ENCODE peak calls at places on chromosomes 5 and 9, in four cellular contexts. One of them, this sample, is unnamed.

GRCh38 chr5:179872356-179873160 is 13.9 kb upstream of the MRNIP start:
- DNase-seq in fibroblast of pulmonary artery: no peak
- DNase-seq in left ventricle myocardium inferior: no peak
- DNase-seq in cardiac fibroblast: no peak
- DNase-seq in this sample: no peak

GRCh38 chr5:88556415-88556814 is 287.8 kb upstream of the TMEM161B start:
- DNase-seq in fibroblast of pulmonary artery: no peak
- DNase-seq in left ventricle myocardium inferior: no peak
- DNase-seq in cardiac fibroblast: no peak
- DNase-seq in this sample: no peak

GRCh38 chr5:180084638-180085561 is 13.3 kb upstream of the RNF130 start:
- DNase-seq in fibroblast of pulmonary artery: no peak
- DNase-seq in left ventricle myocardium inferior: no peak
- DNase-seq in cardiac fibroblast: no peak
- DNase-seq in this sample: peak; percentile 86

GRCh38 chr5:40141418-40141817 is 538.3 kb upstream of the PTGER4 start:
- DNase-seq in fibroblast of pulmonary artery: no peak
- DNase-seq in left ventricle myocardium inferior: no peak
- DNase-seq in cardiac fibroblast: no peak
- DNase-seq in this sample: no peak

GRCh38 chr5:179769796-179770195 is 24.0 kb upstream of the LTC4S start:
- DNase-seq in fibroblast of pulmonary artery: no peak
- DNase-seq in left ventricle myocardium inferior: no peak
- DNase-seq in cardiac fibroblast: no peak
- DNase-seq in this sample: no peak

GRCh38 chr5:154038241-154038603 is 488 bp downstream of the FAM114A2 start:
- DNase-seq in fibroblast of pulmonary artery: no peak
- DNase-seq in left ventricle myocardium inferior: no peak
- DNase-seq in cardiac fibroblast: no peak
- DNase-seq in this sample: peak; percentile 27

GRCh38 chr5:153489611-153490010 is 859 bp upstream of the GRIA1 start:
- DNase-seq in fibroblast of pulmonary artery: no peak
- DNase-seq in left ventricle myocardium inferior: no peak
- DNase-seq in cardiac fibroblast: no peak
- DNase-seq in this sample: no peak

GRCh38 chr9:35791321-35791921 is at the start of gene NPR2:
- DNase-seq in fibroblast of pulmonary artery: peak; percentile 30
- DNase-seq in left ventricle myocardium inferior: peak; percentile 55
- DNase-seq in cardiac fibroblast: peak; percentile 53
- DNase-seq in this sample: no peak

GRCh38 chr5:119316116-119316515 is 39.7 kb upstream of the TNFAIP8 start:
- DNase-seq in fibroblast of pulmonary artery: no peak
- DNase-seq in left ventricle myocardium inferior: no peak
- DNase-seq in cardiac fibroblast: no peak
- DNase-seq in this sample: no peak

GRCh38 chr9:112233769-112234168 is 58.7 kb upstream of the SUSD1 start:
- DNase-seq in fibroblast of pulmonary artery: peak; percentile 91
- DNase-seq in left ventricle myocardium inferior: no peak
- DNase-seq in cardiac fibroblast: peak; percentile 85
- DNase-seq in this sample: no peak

GRCh38 chr5:130720355-130720754 is 444.7 kb downstream of the HINT1 start:
- DNase-seq in fibroblast of pulmonary artery: peak; percentile 80
- DNase-seq in left ventricle myocardium inferior: no peak
- DNase-seq in cardiac fibroblast: peak; percentile 69
- DNase-seq in this sample: peak; percentile 24

GRCh38 chr5:157888814-157889532 is 30.0 kb upstream of the CLINT1 start:
- DNase-seq in fibroblast of pulmonary artery: no peak
- DNase-seq in left ventricle myocardium inferior: no peak
- DNase-seq in cardiac fibroblast: no peak
- DNase-seq in this sample: peak; percentile 39

GRCh38 chr5:173920024-173920753 is 32.0 kb downstream of the CPEB4 start:
- DNase-seq in fibroblast of pulmonary artery: peak; percentile 31
- DNase-seq in left ventricle myocardium inferior: no peak
- DNase-seq in cardiac fibroblast: peak; percentile 32
- DNase-seq in this sample: no peak

GRCh38 chr5:103433216-103433615 is 129.4 kb downstream of the NUDT12 start:
- DNase-seq in fibroblast of pulmonary artery: no peak
- DNase-seq in left ventricle myocardium inferior: no peak
- DNase-seq in cardiac fibroblast: no peak
- DNase-seq in this sample: no peak

GRCh38 chr5:179827684-179828083 is 7.0 kb downstream of the SQSTM1 start:
- DNase-seq in fibroblast of pulmonary artery: no peak
- DNase-seq in left ventricle myocardium inferior: no peak
- DNase-seq in cardiac fibroblast: no peak
- DNase-seq in this sample: no peak

GRCh38 chr5:120794121-120794520 is 330.0 kb downstream of the PRR16 start:
- DNase-seq in fibroblast of pulmonary artery: no peak
- DNase-seq in left ventricle myocardium inferior: no peak
- DNase-seq in cardiac fibroblast: no peak
- DNase-seq in this sample: no peak

GRCh38 chr5:171336486-171337206 is 27.6 kb downstream of the TLX3 start:
- DNase-seq in fibroblast of pulmonary artery: peak; percentile 74
- DNase-seq in left ventricle myocardium inferior: no peak
- DNase-seq in cardiac fibroblast: peak; percentile 76
- DNase-seq in this sample: peak; percentile 68

GRCh38 chr9:34045903-34046302 is 2.8 kb downstream of the UBAP2 start:
- DNase-seq in fibroblast of pulmonary artery: no peak
- DNase-seq in left ventricle myocardium inferior: no peak
- DNase-seq in cardiac fibroblast: no peak
- DNase-seq in this sample: no peak

GRCh38 chr5:463952-464351 is 21.0 kb downstream of the EXOC3 start:
- DNase-seq in fibroblast of pulmonary artery: no peak
- DNase-seq in left ventricle myocardium inferior: peak; percentile 12
- DNase-seq in cardiac fibroblast: no peak
- DNase-seq in this sample: no peak

GRCh38 chr9:91837982-91838731 is 111.9 kb downstream of the ROR2 start:
- DNase-seq in fibroblast of pulmonary artery: peak; percentile 72
- DNase-seq in left ventricle myocardium inferior: peak; percentile 51
- DNase-seq in cardiac fibroblast: peak; percentile 82
- DNase-seq in this sample: peak; percentile 73

GRCh38 chr5:89282038-89282831 is 399.3 kb upstream of the MEF2C start:
- DNase-seq in fibroblast of pulmonary artery: no peak
- DNase-seq in left ventricle myocardium inferior: no peak
- DNase-seq in cardiac fibroblast: no peak
- DNase-seq in this sample: no peak

GRCh38 chr9:14437336-14438231 is 123.6 kb upstream of the NFIB start:
- DNase-seq in fibroblast of pulmonary artery: peak; percentile 26
- DNase-seq in left ventricle myocardium inferior: no peak
- DNase-seq in cardiac fibroblast: no peak
- DNase-seq in this sample: no peak

GRCh38 chr9:34501889-34502425 is 20.8 kb downstream of the ENHO start:
- DNase-seq in fibroblast of pulmonary artery: peak; percentile 89
- DNase-seq in left ventricle myocardium inferior: peak; percentile 55
- DNase-seq in cardiac fibroblast: peak; percentile 97
- DNase-seq in this sample: no peak

GRCh38 chr9:111599948-111600343 is 499 bp upstream of the PTGR1 start:
- DNase-seq in fibroblast of pulmonary artery: no peak
- DNase-seq in left ventricle myocardium inferior: no peak
- DNase-seq in cardiac fibroblast: no peak
- DNase-seq in this sample: no peak

GRCh38 chr9:133524146-133524545 is 613 bp downstream of the MYMK start:
- DNase-seq in fibroblast of pulmonary artery: no peak
- DNase-seq in left ventricle myocardium inferior: no peak
- DNase-seq in cardiac fibroblast: no peak
- DNase-seq in this sample: no peak

GRCh38 chr9:71733176-71733575 is 35.1 kb downstream of the CEMIP2 start:
- DNase-seq in fibroblast of pulmonary artery: no peak
- DNase-seq in left ventricle myocardium inferior: no peak
- DNase-seq in cardiac fibroblast: no peak
- DNase-seq in this sample: no peak

GRCh38 chr5:159133041-159133741 is 33.5 kb upstream of the EBF1 start:
- DNase-seq in fibroblast of pulmonary artery: peak; percentile 89
- DNase-seq in left ventricle myocardium inferior: no peak
- DNase-seq in cardiac fibroblast: peak; percentile 92
- DNase-seq in this sample: peak; percentile 16

GRCh38 chr9:122377241-122378164 is 6.7 kb downstream of the PTGS1 start:
- DNase-seq in fibroblast of pulmonary artery: no peak
- DNase-seq in left ventricle myocardium inferior: no peak
- DNase-seq in cardiac fibroblast: no peak
- DNase-seq in this sample: no peak

GRCh38 chr9:89916001-89916635 is 311.3 kb downstream of the GADD45G start:
- DNase-seq in fibroblast of pulmonary artery: no peak
- DNase-seq in left ventricle myocardium inferior: no peak
- DNase-seq in cardiac fibroblast: no peak
- DNase-seq in this sample: no peak

GRCh38 chr9:5265939-5266338 is 34.7 kb downstream of the INSL4 start:
- DNase-seq in fibroblast of pulmonary artery: no peak
- DNase-seq in left ventricle myocardium inferior: no peak
- DNase-seq in cardiac fibroblast: no peak
- DNase-seq in this sample: no peak

GRCh38 chr9:5269249-5269715 is 35.2 kb downstream of the RLN2 start:
- DNase-seq in fibroblast of pulmonary artery: peak; percentile 83
- DNase-seq in left ventricle myocardium inferior: no peak
- DNase-seq in cardiac fibroblast: peak; percentile 61
- DNase-seq in this sample: peak; percentile 27

GRCh38 chr9:5264219-5264595 is 33.0 kb downstream of the INSL4 start:
- DNase-seq in fibroblast of pulmonary artery: no peak
- DNase-seq in left ventricle myocardium inferior: no peak
- DNase-seq in cardiac fibroblast: no peak
- DNase-seq in this sample: no peak

GRCh38 chr9:5263568-5264218 is 32.5 kb downstream of the INSL4 start:
- DNase-seq in fibroblast of pulmonary artery: peak; percentile 25
- DNase-seq in left ventricle myocardium inferior: no peak
- DNase-seq in cardiac fibroblast: peak; percentile 32
- DNase-seq in this sample: peak; percentile 7
- TF ChIP-seq CTCF in fibroblast of pulmonary artery: peak; percentile 9
- TF ChIP-seq CTCF in left ventricle myocardium inferior: no peak
- TF ChIP-seq CTCF in cardiac fibroblast: peak; percentile 17
- TF ChIP-seq CTCF in this sample: no peak

DNA sequence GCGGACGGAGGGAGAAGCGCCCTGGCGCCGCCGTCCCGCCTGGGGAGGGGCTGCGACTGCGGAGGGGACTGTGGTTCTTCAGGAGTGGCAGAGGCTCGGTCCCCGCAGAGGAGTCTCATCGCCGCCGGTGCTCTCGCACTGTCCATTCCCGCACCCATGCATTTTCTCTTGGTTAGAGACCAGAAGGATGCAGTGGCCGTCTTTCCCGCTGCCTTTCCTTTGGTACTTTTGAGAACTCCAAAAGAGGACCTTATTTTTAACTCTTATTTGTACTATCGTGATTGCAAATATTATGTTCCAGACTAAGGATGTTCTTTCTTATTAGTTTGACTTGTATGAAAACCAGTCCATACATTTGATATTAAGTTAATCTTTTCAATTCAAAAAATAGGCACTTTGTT is 611 bp downstream of the ZFYVE16 start:
- DNase-seq in fibroblast of pulmonary artery: peak; percentile 34
- DNase-seq in left ventricle myocardium inferior: peak; percentile 60
- DNase-seq in cardiac fibroblast: peak; percentile 50
- DNase-seq in this sample: peak; percentile 84
- TF ChIP-seq CTCF in fibroblast of pulmonary artery: peak; percentile 12
- TF ChIP-seq CTCF in left ventricle myocardium inferior: peak; percentile 64
- TF ChIP-seq CTCF in cardiac fibroblast: peak; percentile 40
- TF ChIP-seq CTCF in this sample: no peak

GRCh38 chr9:117044241-117044640 is 357.1 kb downstream of the TRIM32 start:
- DNase-seq in fibroblast of pulmonary artery: no peak
- DNase-seq in left ventricle myocardium inferior: no peak
- DNase-seq in cardiac fibroblast: no peak
- DNase-seq in this sample: no peak

GRCh38 chr9:117043159-117043558 is 356.1 kb downstream of the TRIM32 start:
- DNase-seq in fibroblast of pulmonary artery: no peak
- DNase-seq in left ventricle myocardium inferior: no peak
- DNase-seq in cardiac fibroblast: no peak
- DNase-seq in this sample: no peak

DNA sequence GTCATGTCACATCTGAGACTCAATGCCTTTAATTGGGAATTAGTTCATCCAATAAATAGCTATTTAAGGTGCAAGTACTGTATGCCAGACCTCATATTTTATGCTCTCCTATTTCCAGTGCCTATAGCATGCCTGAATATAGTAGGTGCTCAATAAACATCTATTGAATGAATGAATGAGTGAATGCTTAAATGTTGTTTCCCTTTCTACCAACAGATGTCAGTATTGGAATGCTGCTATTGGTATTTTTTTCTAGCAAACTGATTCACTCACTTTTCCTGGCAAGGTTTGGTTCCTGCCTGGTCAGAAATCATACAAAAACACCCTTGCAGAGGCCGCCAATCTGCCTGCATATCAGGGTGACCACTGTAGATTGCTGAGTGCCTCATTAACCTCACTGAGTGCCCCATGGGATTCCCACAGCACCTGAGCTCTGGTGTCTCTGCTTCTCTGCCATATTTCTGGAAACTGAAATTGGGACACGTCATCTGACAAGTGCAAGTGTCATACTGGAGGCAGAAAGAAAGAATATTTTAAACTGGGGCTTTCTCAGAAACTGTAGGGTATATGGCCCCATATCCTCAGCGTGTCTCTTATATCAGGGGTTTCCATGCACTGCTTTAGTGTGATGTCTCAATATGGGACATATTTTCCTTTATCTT is 359.7 kb downstream of the TRIM32 start:
- DNase-seq in fibroblast of pulmonary artery: peak; percentile 2
- DNase-seq in left ventricle myocardium inferior: no peak
- DNase-seq in cardiac fibroblast: no peak
- DNase-seq in this sample: no peak
- TF ChIP-seq CTCF in fibroblast of pulmonary artery: peak; percentile 26
- TF ChIP-seq CTCF in left ventricle myocardium inferior: no peak
- TF ChIP-seq CTCF in cardiac fibroblast: peak; percentile 11
- TF ChIP-seq CTCF in this sample: no peak

GRCh38 chr5:75260708-75261107 is 24.0 kb upstream of the ANKRD31 start:
- DNase-seq in fibroblast of pulmonary artery: no peak
- DNase-seq in left ventricle myocardium inferior: no peak
- DNase-seq in cardiac fibroblast: no peak
- DNase-seq in this sample: no peak

GRCh38 chr5:75262278-75262677 is 25.6 kb upstream of the ANKRD31 start:
- DNase-seq in fibroblast of pulmonary artery: no peak
- DNase-seq in left ventricle myocardium inferior: no peak
- DNase-seq in cardiac fibroblast: no peak
- DNase-seq in this sample: no peak

DNA sequence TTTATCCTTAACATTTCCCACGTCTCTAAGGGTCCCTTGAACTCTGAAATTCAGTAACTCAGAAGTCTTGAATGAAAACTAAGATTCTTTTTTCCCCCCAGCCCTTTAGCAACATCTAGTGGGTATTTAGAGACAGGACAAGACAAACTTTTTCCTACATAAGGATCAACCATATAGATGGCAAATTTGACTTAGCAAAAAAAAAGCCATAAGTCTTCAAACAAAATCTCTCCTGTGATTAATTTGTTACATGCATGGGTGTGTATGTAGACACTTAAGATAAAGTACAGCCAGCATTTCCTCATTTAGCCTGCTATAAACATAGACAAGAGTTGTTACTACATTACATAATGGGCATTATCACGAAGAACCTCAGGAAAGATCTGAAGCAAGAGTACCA is 29.1 kb upstream of the ANKRD31 start:
- DNase-seq in fibroblast of pulmonary artery: peak; percentile 56
- DNase-seq in left ventricle myocardium inferior: no peak
- DNase-seq in cardiac fibroblast: peak; percentile 50
- DNase-seq in this sample: no peak
- TF ChIP-seq CTCF in fibroblast of pulmonary artery: peak; percentile 57
- TF ChIP-seq CTCF in left ventricle myocardium inferior: peak; percentile 57
- TF ChIP-seq CTCF in cardiac fibroblast: peak; percentile 55
- TF ChIP-seq CTCF in this sample: peak; percentile 43